ENCODE peak calls at places on chromosome 6, in six cellular contexts. One of them, this sample, is unnamed.

GRCh38 chr6:155091756-155092155 is 96.6 kb downstream of the TIAM2 start:
- DNase-seq in SJSA1: no peak
- DNase-seq in GM23248: no peak
- DNase-seq in LoVo: no peak
- DNase-seq in T-cell: no peak
- DNase-seq in hypothalamus: no peak
- DNase-seq in this sample: no peak

GRCh38 chr6:137218473-137218916 is 690 bp downstream of the IFNGR1 start:
- DNase-seq in SJSA1: peak; percentile 47
- DNase-seq in GM23248: peak; percentile 90
- DNase-seq in LoVo: peak; percentile 57
- DNase-seq in T-cell: peak; percentile 45
- DNase-seq in hypothalamus: no peak
- DNase-seq in this sample: no peak

GRCh38 chr6:137389150-137389664 is 105.0 kb downstream of the OLIG3 start:
- DNase-seq in SJSA1: no peak
- DNase-seq in GM23248: no peak
- DNase-seq in LoVo: no peak
- DNase-seq in T-cell: peak; percentile 69
- DNase-seq in hypothalamus: no peak
- DNase-seq in this sample: no peak

GRCh38 chr6:44045672-44046015 is 81.6 kb downstream of the MRPL14 start:
- DNase-seq in SJSA1: no peak
- DNase-seq in GM23248: no peak
- DNase-seq in LoVo: no peak
- DNase-seq in T-cell: no peak
- DNase-seq in hypothalamus: no peak
- DNase-seq in this sample: no peak

GRCh38 chr6:85368631-85369030 is 81.3 kb upstream of the NT5E start:
- DNase-seq in SJSA1: no peak
- DNase-seq in GM23248: no peak
- DNase-seq in LoVo: no peak
- DNase-seq in T-cell: no peak
- DNase-seq in hypothalamus: no peak
- DNase-seq in this sample: no peak

GRCh38 chr6:16837217-16837972 is 76.1 kb upstream of the ATXN1 start:
- DNase-seq in SJSA1: no peak
- DNase-seq in GM23248: peak; percentile 19
- DNase-seq in LoVo: no peak
- DNase-seq in T-cell: no peak
- DNase-seq in hypothalamus: no peak
- DNase-seq in this sample: no peak

GRCh38 chr6:43737272-43738081 is 32.5 kb upstream of the VEGFA start:
- DNase-seq in SJSA1: no peak
- DNase-seq in GM23248: no peak
- DNase-seq in LoVo: no peak
- DNase-seq in T-cell: no peak
- DNase-seq in hypothalamus: no peak
- DNase-seq in this sample: no peak

GRCh38 chr6:15952231-15953151 is 176.4 kb upstream of the MYLIP start:
- DNase-seq in SJSA1: no peak
- DNase-seq in GM23248: peak; percentile 24
- DNase-seq in LoVo: no peak
- DNase-seq in T-cell: no peak
- DNase-seq in hypothalamus: no peak
- DNase-seq in this sample: no peak

GRCh38 chr6:161918608-161919205 is 644.8 kb upstream of the AGPAT4 start:
- DNase-seq in SJSA1: no peak
- DNase-seq in GM23248: no peak
- DNase-seq in LoVo: no peak
- DNase-seq in T-cell: no peak
- DNase-seq in hypothalamus: no peak
- DNase-seq in this sample: no peak

This sample was measured in activated B cell treated with CpG ODN at 0.5 μM for 24 hours.